ENCODE peak calls at places on chromosomes 16 and 17, in seven cellular contexts. R is WTC11, G is neural crest cell, Q is Peyer's patch, I is dorsolateral prefrontal cortex, E is heart left ventricle, A is fibroblast of the aortic adventitia. D is an unnamed sample.

GRCh38 chr16:50202926-50203624 is 50.0 kb downstream of the TENT4B start:
- DNase-seq in R (no peak), Q (no peak), I (no peak), A (peak), G (no peak), E (no peak), D (peak)

GRCh38 chr17:246226-246625 is 64.8 kb upstream of the DOC2B start:
- DNase-seq in I (peak), G (no peak), E (no peak), A (no peak), R (peak), Q (no peak), D (no peak)

GRCh38 chr17:42409467-42410351 is 13.3 kb downstream of the CAVIN1 start:
- DNase-seq in I (no peak), R (no peak), Q (no peak), A (peak), G (no peak), E (peak), D (peak)

GRCh38 chr16:74281285-74281684 is 15.3 kb upstream of the PSMD7 start:
- DNase-seq in A (no peak), I (no peak), Q (no peak), E (no peak), R (no peak), G (no peak), D (no peak)

GRCh38 chr17:1484586-1485310 is 7.7 kb downstream of the MYO1C start:
- DNase-seq in A (peak), E (peak), I (no peak), G (peak), Q (peak), R (peak), D (peak)

GRCh38 chr16:1051446-1051845 is 21.1 kb upstream of the SSTR5 start:
- DNase-seq in A (no peak), Q (no peak), I (no peak), G (no peak), E (no peak), R (no peak), D (no peak)

GRCh38 chr16:49012961-49013726 is 268.5 kb downstream of the CBLN1 start:
- DNase-seq in A (peak), E (peak), I (peak), R (no peak), Q (no peak), G (no peak), D (no peak)

GRCh38 chr16:89200850-89201466 is 621 bp upstream of the SLC22A31 start:
- DNase-seq in R (no peak), G (no peak), I (no peak), E (no peak), Q (no peak), A (no peak), D (no peak)

GRCh38 chr17:5499790-5500189 is 13.4 kb downstream of the MIS12 start:
- DNase-seq in G (peak), E (no peak), I (peak), R (peak), Q (no peak), A (no peak), D (no peak)

GRCh38 chr16:3961449-3961849 is 80.9 kb upstream of the CREBBP start:
- DNase-seq in I (no peak), A (peak), G (peak), Q (no peak), R (no peak), E (no peak), D (peak)

GRCh38 chr17:12627177-12627629 is 38.5 kb upstream of the MYOCD start:
- DNase-seq in A (peak), I (no peak), E (peak), G (no peak), Q (no peak), R (no peak), D (peak)

GRCh38 chr17:36205637-36206458 is 5.0 kb upstream of the CCL4L2 start:
- DNase-seq in A (no peak), Q (no peak), E (no peak), R (no peak), G (no peak), I (no peak), D (no peak)

GRCh38 chr17:5373112-5373511 is 46.4 kb downstream of the NUP88 start:
- DNase-seq in R (no peak), E (no peak), A (no peak), G (no peak), Q (no peak), I (no peak), D (no peak)

GRCh38 chr16:54748611-54749190 is 182.0 kb upstream of the IRX5 start:
- DNase-seq in A (no peak), Q (no peak), G (no peak), I (no peak), E (no peak), R (no peak), D (no peak)

GRCh38 chr16:89319883-89320716 is 102.6 kb downstream of the ZNF778 start:
- DNase-seq in A (peak), Q (no peak), E (peak), R (no peak), I (peak), G (no peak), D (peak)

GRCh38 chr17:18139498-18139897 is 30.9 kb downstream of the MYO15A start:
- DNase-seq in I (no peak), Q (no peak), G (no peak), R (no peak), A (no peak), E (no peak), D (no peak)

GRCh38 chr17:43670645-43671074 is 8.9 kb upstream of the MEOX1 start:
- DNase-seq in Q (no peak), I (no peak), R (no peak), A (no peak), G (no peak), E (no peak), D (no peak)

GRCh38 chr17:2442166-2442565 is 41.3 kb upstream of the MNT start:
- DNase-seq in I (no peak), R (no peak), E (no peak), G (no peak), Q (no peak), A (no peak), D (no peak)

GRCh38 chr16:14539156-14539555 is 90.9 kb downstream of the PARN start:
- DNase-seq in Q (no peak), I (no peak), R (no peak), E (no peak), A (no peak), G (no peak), D (no peak)

GRCh38 chr17:65406552-65406951 is 154.9 kb downstream of the AXIN2 start:
- DNase-seq in I (no peak), Q (no peak), A (no peak), E (no peak), G (no peak), R (no peak), D (no peak)

GRCh38 chr16:66510711-66511614 is 39.0 kb downstream of the TK2 start:
- DNase-seq in I (no peak), Q (peak), R (no peak), E (no peak), A (peak), G (no peak), D (no peak)

GRCh38 chr17:50117202-50118040 is 12.5 kb downstream of the SAMD14 start:
- DNase-seq in E (peak), R (peak), A (peak), Q (peak), I (peak), G (peak), D (peak)

GRCh38 chr16:2960183-2961010 is 3.7 kb upstream of the KREMEN2 start:
- DNase-seq in A (no peak), E (no peak), R (no peak), Q (no peak), G (no peak), I (no peak), D (no peak)

GRCh38 chr16:68642436-68643064 is 2.6 kb upstream of the CDH3 start:
- DNase-seq in R (peak), A (no peak), Q (no peak), G (peak), E (no peak), I (peak), D (no peak)

GRCh38 chr16:52016387-52016786 is 530.6 kb downstream of the TOX3 start:
- DNase-seq in A (no peak), E (no peak), R (no peak), Q (no peak), I (no peak), G (no peak), D (no peak)

GRCh38 chr16:28321700-28322411 is 29.5 kb downstream of the SBK1 start:
- DNase-seq in A (peak), R (peak), I (no peak), Q (peak), E (no peak), G (peak), D (no peak)

GRCh38 chr17:61400058-61400785 is 579 bp downstream of the TBX2 start:
- DNase-seq in R (peak), A (peak), E (no peak), I (no peak), Q (no peak), G (no peak), D (no peak)

GRCh38 chr16:11302977-11303376 is 21.8 kb upstream of the PRM1 start:
- DNase-seq in I (no peak), A (no peak), Q (no peak), G (no peak), E (no peak), R (no peak), D (no peak)

GRCh38 chr16:17306745-17307144 is 164.0 kb downstream of the XYLT1 start:
- DNase-seq in E (no peak), I (no peak), R (no peak), Q (no peak), A (no peak), G (no peak), D (no peak)

GRCh38 chr16:79995315-79995714 is 394.8 kb upstream of the MAF start:
- DNase-seq in I (no peak), G (no peak), E (no peak), R (no peak), Q (no peak), A (no peak), D (no peak)

GRCh38 chr16:88069397-88070168 is 118.3 kb downstream of the BANP start:
- DNase-seq in R (no peak), G (no peak), A (no peak), I (peak), Q (peak), E (no peak), D (no peak)

GRCh38 chr16:57810197-57811024 is 8.1 kb upstream of the KIFC3 start:
- DNase-seq in E (peak), G (no peak), A (no peak), R (peak), I (peak), Q (peak), D (peak)

GRCh38 chr17:35170968-35171771 is 23.0 kb downstream of the SLC35G3 start:
- DNase-seq in Q (peak), R (no peak), A (peak), G (no peak), I (no peak), E (no peak), D (peak)

DNA sequence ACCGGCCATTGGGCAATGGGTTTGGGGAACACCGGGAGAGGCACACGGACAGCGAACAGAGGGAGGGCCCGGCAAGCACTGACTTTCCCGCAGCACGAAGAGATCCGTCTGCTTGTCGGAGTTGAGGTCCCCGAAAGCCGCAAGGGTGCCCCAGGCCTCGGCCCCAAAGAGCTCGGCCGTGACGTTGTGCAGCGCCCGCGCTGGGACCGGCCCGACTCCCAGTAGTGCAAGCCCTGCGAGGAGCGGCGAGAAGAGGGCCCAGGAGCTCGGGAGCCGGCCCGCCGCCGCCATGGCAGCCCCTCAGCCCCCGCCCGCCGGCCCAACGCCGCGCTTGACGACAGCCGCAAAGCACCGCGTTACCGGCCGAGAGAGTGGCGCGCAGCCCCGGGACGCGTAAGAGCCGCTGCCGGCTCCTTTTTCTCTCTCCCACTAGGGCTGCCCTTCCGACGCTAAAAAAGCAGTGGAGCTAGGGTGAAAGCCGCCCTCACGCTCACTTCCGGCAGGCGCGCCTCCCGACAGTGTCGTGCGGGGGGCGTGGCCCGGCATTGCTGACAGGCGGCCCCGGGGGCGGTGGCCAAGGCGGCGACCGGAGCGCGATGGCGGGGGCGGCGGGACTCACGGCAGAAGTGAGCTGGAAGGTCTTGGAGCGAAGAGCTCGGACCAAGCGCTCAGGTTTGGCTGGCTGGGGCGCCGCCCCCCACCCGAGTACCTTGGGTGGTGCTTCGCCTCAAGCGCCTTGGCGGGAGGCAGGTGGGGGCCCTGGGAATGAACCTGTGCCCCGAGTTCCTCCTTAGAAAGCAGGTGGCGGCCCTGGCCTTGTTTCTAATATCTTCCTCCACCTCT is at the start of the genes ITFG1 and PHKB:
- DNase-seq in E (peak), I (peak), A (peak), G (peak), R (peak), Q (peak), D (peak)
- TF ChIP-seq CTCF in E (peak), I (peak), A (peak), G (no peak), R (no peak), Q (peak), D (peak)

GRCh38 chr17:77728022-77728671 is 230.4 kb upstream of the TNRC6C start:
- DNase-seq in I (no peak), G (no peak), Q (peak), A (peak), E (peak), R (no peak), D (peak)
- TF ChIP-seq CTCF in I (no peak), G (peak), Q (no peak), A (peak), E (peak), R (no peak), D (peak)

GRCh38 chr16:67546761-67547422 is 15.4 kb upstream of the CTCF start:
- DNase-seq in Q (peak), A (peak), R (peak), I (no peak), E (peak), G (peak), D (peak)
- TF ChIP-seq CTCF in Q (peak), A (peak), R (peak), I (peak), E (peak), G (peak), D (peak)

DNA sequence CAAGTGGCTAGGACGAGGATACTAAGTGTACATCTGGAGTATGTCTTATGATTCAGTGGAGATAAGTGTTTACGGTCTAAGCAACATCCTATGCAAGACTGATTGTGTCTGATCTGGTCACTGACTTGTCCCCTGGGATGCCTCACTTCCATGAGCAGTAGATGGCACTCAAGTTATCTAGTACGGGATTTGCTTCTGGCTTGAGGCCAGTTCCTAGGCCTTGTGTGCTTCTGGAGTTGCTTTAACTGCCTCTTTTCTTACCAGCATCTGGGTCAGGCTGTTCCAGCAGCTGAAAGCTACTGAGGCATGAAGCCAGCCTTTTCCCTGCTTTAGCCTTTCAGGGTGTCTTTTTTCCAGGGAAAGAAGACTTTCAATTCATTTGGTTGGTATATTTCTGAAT is 23.0 kb downstream of the SUPT6H start:
- DNase-seq in G (no peak), A (peak), I (peak), E (no peak), R (no peak), Q (no peak), D (no peak)
- TF ChIP-seq CTCF in G (no peak), A (no peak), I (peak), E (no peak), R (no peak), Q (peak), D (no peak)

GRCh38 chr16:30084816-30085159 is 6.9 kb downstream of the TBX6 start:
- DNase-seq in G (no peak), Q (no peak), R (no peak), I (no peak), A (peak), E (no peak), D (no peak)

GRCh38 chr16:30084096-30084815 is 7.5 kb downstream of the TBX6 start:
- DNase-seq in Q (no peak), A (no peak), E (no peak), R (no peak), I (no peak), G (no peak), D (no peak)

GRCh38 chr16:30085247-30085646 is 6.5 kb downstream of the TBX6 start:
- DNase-seq in I (no peak), Q (no peak), G (no peak), E (no peak), A (peak), R (no peak), D (no peak)

GRCh38 chr16:30083216-30084055 is 7.6 kb downstream of the PPP4C start:
- DNase-seq in A (no peak), E (no peak), G (no peak), I (no peak), Q (no peak), R (no peak), D (no peak)

DNA sequence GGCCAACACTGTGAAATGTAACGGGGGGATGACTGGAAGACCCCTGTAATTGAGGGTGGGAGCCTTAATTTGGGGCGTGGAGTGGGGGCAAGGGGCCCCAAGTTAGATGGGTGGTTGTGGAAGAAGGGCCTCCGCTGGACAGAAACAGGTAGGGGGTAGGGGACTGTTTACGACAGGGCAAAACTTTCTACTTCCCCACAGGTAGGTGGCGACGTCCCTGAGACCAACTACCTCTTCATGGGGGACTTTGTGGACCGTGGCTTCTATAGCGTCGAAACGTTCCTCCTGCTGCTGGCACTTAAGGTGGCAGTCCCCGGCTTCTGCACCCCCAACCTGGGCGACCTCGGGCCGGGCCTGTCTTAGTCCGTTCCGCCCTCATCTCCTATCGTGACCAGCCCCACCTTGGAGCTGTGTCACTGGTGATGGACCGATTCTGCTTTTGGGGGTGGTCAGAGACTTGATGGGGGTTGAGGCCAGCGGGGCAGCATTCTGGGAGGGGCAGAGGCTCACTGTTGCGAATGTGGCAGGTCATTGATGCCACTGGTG is 6.8 kb downstream of the PPP4C start:
- DNase-seq in A (no peak), Q (no peak), E (no peak), G (no peak), R (no peak), I (no peak), D (no peak)
- TF ChIP-seq CTCF in A (no peak), Q (no peak), E (no peak), G (peak), R (no peak), I (no peak), D (peak)

DNA sequence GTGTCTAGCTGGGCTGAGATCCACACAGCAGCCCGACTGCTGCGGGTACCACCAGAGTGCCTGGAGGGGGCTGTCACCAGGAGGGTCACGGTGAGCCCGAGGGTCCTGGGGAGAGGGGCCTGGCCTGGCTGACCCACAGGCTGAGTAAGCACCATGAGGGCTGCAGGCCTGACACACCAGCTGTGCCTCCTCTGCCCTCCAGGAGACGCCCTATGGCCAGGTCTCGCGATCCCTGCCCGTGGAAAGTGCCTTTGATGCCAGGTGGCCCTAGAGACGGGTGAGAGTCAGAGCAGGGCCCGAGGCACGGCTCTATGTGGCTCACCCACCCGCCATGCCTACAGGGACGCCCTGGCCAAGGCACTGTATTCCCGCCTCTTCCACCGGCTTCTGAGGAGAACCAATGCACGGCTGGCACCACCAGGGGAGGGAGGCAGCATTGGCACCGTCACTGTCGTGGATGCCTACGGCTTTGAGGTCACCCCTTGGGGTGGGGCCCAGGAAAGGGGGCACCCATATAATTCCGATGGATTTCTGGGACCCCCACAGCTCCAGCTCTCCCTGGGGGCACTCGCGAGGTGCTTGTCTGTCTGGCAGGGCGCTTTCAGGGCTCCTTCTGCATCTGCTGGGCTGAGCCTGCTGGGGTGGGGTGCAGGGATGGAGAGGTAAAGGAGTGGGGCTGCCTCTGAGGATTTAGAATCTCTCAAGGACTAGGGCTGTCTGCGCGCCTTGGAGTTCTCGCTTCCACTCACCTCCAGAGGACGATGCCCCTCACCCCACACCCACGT is 7.1 kb downstream of the MYO15B start:
- DNase-seq in I (no peak), Q (no peak), A (no peak), R (no peak), G (no peak), E (no peak), D (no peak)
- TF ChIP-seq CTCF in I (no peak), Q (peak), A (no peak), R (no peak), G (no peak), E (no peak), D (no peak)

DNA sequence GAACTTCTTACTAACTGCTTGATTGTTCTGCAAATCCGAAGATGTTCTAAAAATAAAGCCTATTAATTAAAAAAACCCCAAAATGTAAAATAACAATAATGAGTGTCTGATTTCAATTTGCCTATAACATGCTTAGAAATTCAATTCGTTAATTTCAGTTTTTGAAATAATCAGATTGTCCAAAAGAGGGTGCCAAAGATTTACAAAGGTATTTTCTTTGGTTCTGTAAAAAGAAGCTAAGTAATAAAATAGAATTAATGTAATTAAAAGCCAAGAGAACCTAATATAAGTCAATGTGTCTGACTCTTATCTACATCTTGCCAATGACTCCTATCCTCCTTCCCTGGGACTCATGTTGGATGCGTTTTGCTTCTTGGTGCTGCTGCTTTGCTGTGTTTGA is 75.0 kb upstream of the CPHXL start:
- DNase-seq in R (no peak), I (no peak), A (no peak), E (no peak), G (no peak), Q (no peak), D (no peak)
- TF ChIP-seq CTCF in R (no peak), I (peak), A (no peak), E (no peak), G (peak), Q (no peak), D (peak)

D was measured in HFFc6.